ENCODE peak calls at places on chromosome 5, in seven cellular contexts. G, Z, W, L, A, P and K are unnamed samples.

GRCh38 chr5:125148706-125149105 is 402.3 kb upstream of the ZNF608 start:
- DNase-seq in G (no peak), Z (no peak), W (no peak), L (no peak), A (no peak), P (no peak), K (no peak)

GRCh38 chr5:171924493-171925122 is 81.8 kb downstream of the FBXW11 start:
- DNase-seq in G (no peak), Z (no peak), W (no peak), L (no peak), A (peak; percentile 49), P (no peak), K (no peak)

GRCh38 chr5:68253612-68254341 is 38.2 kb downstream of the PIK3R1 start:
- DNase-seq in G (no peak), Z (no peak), W (no peak), L (no peak), A (no peak), P (no peak), K (peak; percentile 89)

GRCh38 chr5:35753500-35753899 is 103.2 kb upstream of the IL7R start:
- DNase-seq in G (no peak), Z (no peak), W (no peak), L (no peak), A (peak; percentile 44), P (no peak), K (no peak)

GRCh38 chr5:10977011-10977410 is 216.0 kb upstream of the DAP start:
- DNase-seq in G (no peak), Z (no peak), W (no peak), L (no peak), A (no peak), P (no peak), K (peak; percentile 3)

GRCh38 chr5:82885657-82886389 is 191.4 kb downstream of the TMEM167A start:
- DNase-seq in G (peak; percentile 16), Z (no peak), W (no peak), L (no peak), A (no peak), P (no peak), K (no peak)

GRCh38 chr5:66814146-66814991 is 218.2 kb downstream of the MAST4 start:
- DNase-seq in G (peak; percentile 5), Z (peak; percentile 28), W (peak; percentile 63), L (peak; percentile 32), A (peak; percentile 77), P (peak; percentile 42), K (peak; percentile 18)

GRCh38 chr5:133714161-133714915 is 102.0 kb upstream of the FSTL4 start:
- DNase-seq in G (no peak), Z (no peak), W (no peak), L (no peak), A (no peak), P (no peak), K (no peak)

GRCh38 chr5:38404667-38405276 is 146.4 kb downstream of the EGFLAM start:
- DNase-seq in G (no peak), Z (peak; percentile 37), W (no peak), L (peak; percentile 24), A (peak; percentile 80), P (no peak), K (no peak)

GRCh38 chr5:31890025-31890424 is 251.1 kb downstream of the PDZD2 start:
- DNase-seq in G (no peak), Z (no peak), W (no peak), L (no peak), A (no peak), P (no peak), K (no peak)

GRCh38 chr5:163350083-163350482 is 87.3 kb upstream of the CCNG1 start:
- DNase-seq in G (no peak), Z (no peak), W (no peak), L (no peak), A (peak; percentile 30), P (no peak), K (no peak)

GRCh38 chr5:163473613-163474243 is 13.3 kb downstream of the HMMR start:
- DNase-seq in G (no peak), Z (no peak), W (peak; percentile 18), L (no peak), A (no peak), P (no peak), K (no peak)

GRCh38 chr5:32522429-32523143 is 62.8 kb upstream of the SUB1 start:
- DNase-seq in G (no peak), Z (no peak), W (no peak), L (no peak), A (no peak), P (no peak), K (no peak)

GRCh38 chr5:60148356-60148755 is 254.8 kb upstream of the PDE4D start:
- DNase-seq in G (no peak), Z (no peak), W (no peak), L (no peak), A (no peak), P (no peak), K (no peak)

GRCh38 chr5:156326718-156327259 is at the start of gene SGCD:
- DNase-seq in G (no peak), Z (no peak), W (peak; percentile 1), L (no peak), A (peak; percentile 16), P (no peak), K (no peak)

GRCh38 chr5:64144429-64145215 is 21.0 kb upstream of the RNF180 start:
- DNase-seq in G (no peak), Z (no peak), W (peak; percentile 29), L (no peak), A (no peak), P (no peak), K (no peak)

GRCh38 chr5:76380346-76381074 is 22.6 kb upstream of the IQGAP2 start:
- DNase-seq in G (no peak), Z (no peak), W (no peak), L (no peak), A (no peak), P (no peak), K (no peak)

GRCh38 chr5:19865336-19866087 is 122.5 kb downstream of the CDH18 start:
- DNase-seq in G (no peak), Z (no peak), W (no peak), L (no peak), A (peak; percentile 27), P (no peak), K (no peak)

GRCh38 chr5:151465476-151465875 is 18.1 kb downstream of the SLC36A1 start:
- DNase-seq in G (no peak), Z (no peak), W (no peak), L (no peak), A (no peak), P (peak; percentile 57), K (no peak)

GRCh38 chr5:151467576-151467975 is 20.2 kb downstream of the SLC36A1 start:
- DNase-seq in G (no peak), Z (no peak), W (no peak), L (no peak), A (no peak), P (no peak), K (no peak)

GRCh38 chr5:151463137-151464029 is 16.0 kb downstream of the SLC36A1 start:
- DNase-seq in G (no peak), Z (no peak), W (no peak), L (peak; percentile 33), A (peak; percentile 79), P (no peak), K (no peak)

GRCh38 chr5:151461312-151461711 is 13.9 kb downstream of the SLC36A1 start:
- DNase-seq in G (peak; percentile 9), Z (no peak), W (no peak), L (no peak), A (no peak), P (no peak), K (no peak)

DNA sequence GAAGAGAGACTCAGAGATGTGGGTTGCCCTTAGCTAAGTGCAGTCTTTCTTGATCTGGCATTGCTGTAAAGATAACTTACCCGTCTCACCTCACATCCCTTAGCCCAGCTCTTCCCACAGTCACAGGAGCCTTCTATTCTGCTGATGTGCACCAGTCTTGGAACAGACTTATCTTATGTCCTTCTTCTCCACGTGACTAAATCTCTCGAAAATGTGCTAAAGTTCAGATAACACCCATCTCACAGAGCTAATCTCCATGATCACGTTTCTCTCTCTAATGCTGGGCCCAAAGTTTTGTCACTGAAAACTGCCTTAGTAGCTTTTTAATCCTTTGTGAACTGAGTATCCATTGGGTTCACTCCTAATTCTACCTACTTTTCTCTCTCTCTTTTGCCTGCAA is 16.7 kb downstream of the SLC36A1 start:
- DNase-seq in G (no peak), Z (no peak), W (no peak), L (no peak), A (no peak), P (no peak), K (no peak)
- H3K36me3 ChIP-seq in G (no peaks in the 10 kb centered on the region), Z (peaks cover 2% of the 10 kb centered on the region), W (peaks cover 2% of the 10 kb centered on the region), L (peaks cover 9% of the 10 kb centered on the region), A (no peaks in the 10 kb centered on the region), P (peaks cover 40% of the 10 kb centered on the region), K (peaks cover 6% of the 10 kb centered on the region)

DNA sequence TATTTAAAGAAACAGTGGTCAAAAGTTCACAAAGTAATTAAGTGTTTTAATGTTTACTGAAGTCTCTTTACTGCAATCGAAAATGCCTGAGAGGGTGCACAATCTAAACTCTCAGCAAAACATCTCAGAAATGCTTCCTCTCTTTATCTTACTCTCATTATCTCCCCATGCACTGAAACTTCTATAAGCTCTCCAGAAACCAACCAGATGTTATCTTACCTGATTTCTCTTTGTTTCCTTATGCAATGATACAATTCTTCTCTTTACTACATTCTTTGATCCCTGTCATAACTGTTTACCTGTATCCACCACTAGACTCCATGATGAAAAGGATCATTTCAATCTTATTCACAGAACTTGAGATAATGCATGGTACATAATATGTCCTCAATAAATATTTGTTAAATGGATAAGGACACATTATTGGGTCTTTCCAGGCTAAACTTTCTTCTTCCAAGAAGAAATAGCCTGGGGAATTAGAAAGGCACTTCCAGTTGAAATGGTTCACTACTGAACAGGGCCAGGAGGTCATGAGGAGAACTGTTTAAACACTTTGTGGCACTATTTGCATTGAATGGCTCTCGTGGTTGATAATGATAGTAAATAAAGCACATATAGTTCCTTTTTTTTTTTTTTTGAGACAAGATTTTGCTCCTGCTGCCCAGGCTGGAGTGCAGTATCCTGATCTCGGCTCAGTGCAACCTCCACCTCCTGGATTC is 20.1 kb upstream of the CAST start:
- DNase-seq in G (no peak), Z (no peak), W (no peak), L (no peak), A (no peak), P (no peak), K (no peak)
- TF ChIP-seq POLR2AphosphoS5 in G (no peak), Z (no peak), W (no peak), L (no peak), A (no peak), P (no peak), K (no peak)

GRCh38 chr5:80035839-80036238 is 691 bp downstream of the THBS4 start:
- DNase-seq in G (no peak), Z (no peak), W (no peak), L (no peak), A (peak; percentile 57), P (no peak), K (no peak)
- TF ChIP-seq EZH2 in G (no peak), Z (no peak), W (no peak), L (no peak), A (no peak), P (no peak), K (no peak)

DNA sequence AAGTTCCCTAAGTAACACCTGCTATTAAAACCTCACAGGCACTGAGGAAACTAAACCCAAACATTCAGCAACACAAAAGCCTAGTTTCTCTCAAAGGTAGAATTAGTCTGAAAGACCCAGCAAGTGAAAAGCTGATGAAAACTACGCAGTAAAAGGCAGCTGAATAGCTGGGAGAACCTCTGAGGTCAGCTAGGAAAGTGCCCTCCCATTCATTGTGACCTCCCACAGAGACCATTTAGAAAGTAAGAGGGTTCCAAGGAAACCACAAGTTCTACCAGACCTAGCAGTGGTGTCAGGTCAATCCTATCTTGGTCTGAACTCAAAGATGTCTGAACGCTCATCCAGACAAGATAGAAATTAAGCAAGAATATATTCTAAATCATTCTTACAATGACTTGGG is 144.7 kb downstream of the SSBP2 start:
- DNase-seq in G (no peak), Z (no peak), W (no peak), L (no peak), A (peak; percentile 61), P (no peak), K (no peak)
- H3K36me3 ChIP-seq in G (peaks cover 2% of the 10 kb centered on the region), Z (no peaks in the 10 kb centered on the region), W (no peaks in the 10 kb centered on the region), L (no peaks in the 10 kb centered on the region), A (no peaks in the 10 kb centered on the region), P (no peaks in the 10 kb centered on the region), K (no peaks in the 10 kb centered on the region)